ENCODE peak calls at places on chromosomes 5 and 9, in six cellular contexts. L is H1, T is GM12878, V is GM12891, E is K562, U is HepG2. M is an unnamed sample.

GRCh38 chr9:38000332-38000731 is 68.7 kb downstream of the SHB start:
- DNase-seq in L (no peak), V (no peak), E (peak), U (no peak), T (no peak), M (no peak)

GRCh38 chr5:159899067-159900049 is 16.9 kb upstream of the ADRA1B start:
- DNase-seq in T (no peak), U (no peak), E (no peak), V (no peak), L (no peak), M (no peak)

GRCh38 chr9:122988141-122988540 is 45.3 kb upstream of the GPR21 start:
- DNase-seq in E (no peak), T (no peak), U (no peak), L (no peak), V (no peak), M (no peak)

GRCh38 chr5:139684881-139685749 is 37.0 kb downstream of the CXXC5 start:
- DNase-seq in T (no peak), E (no peak), U (no peak), V (no peak), L (no peak), M (no peak)

GRCh38 chr5:52481216-52481615 is 306.5 kb upstream of the ITGA1 start:
- DNase-seq in L (no peak), U (no peak), E (no peak), V (no peak), T (no peak), M (no peak)

GRCh38 chr9:8660383-8660782 is 860.8 kb upstream of the DMAC1 start:
- DNase-seq in U (no peak), E (no peak), T (no peak), V (no peak), L (no peak), M (no peak)

GRCh38 chr5:72013741-72014703 is 93.3 kb upstream of the MAP1B start:
- DNase-seq in V (no peak), U (no peak), L (no peak), T (no peak), E (no peak), M (no peak)

GRCh38 chr5:175718401-175719108 is 60.7 kb downstream of the HRH2 start:
- DNase-seq in T (no peak), V (no peak), E (peak), U (no peak), L (no peak), M (no peak)

GRCh38 chr9:34601883-34602570 is 9.9 kb downstream of the RPP25L start:
- DNase-seq in E (no peak), U (no peak), L (no peak), T (no peak), V (no peak), M (no peak)

GRCh38 chr9:95116820-95117204 is 200.7 kb downstream of the FANCC start:
- DNase-seq in L (no peak), E (no peak), V (no peak), U (no peak), T (no peak), M (no peak)

GRCh38 chr5:117302473-117302872 is 727.9 kb upstream of the SEMA6A start:
- DNase-seq in U (no peak), V (no peak), T (no peak), L (no peak), E (no peak), M (no peak)
- TF ChIP-seq TAF1 in U (no peak), V (no peak), T (no peak), L (no peak), E (no peak), M (no peak)

DNA sequence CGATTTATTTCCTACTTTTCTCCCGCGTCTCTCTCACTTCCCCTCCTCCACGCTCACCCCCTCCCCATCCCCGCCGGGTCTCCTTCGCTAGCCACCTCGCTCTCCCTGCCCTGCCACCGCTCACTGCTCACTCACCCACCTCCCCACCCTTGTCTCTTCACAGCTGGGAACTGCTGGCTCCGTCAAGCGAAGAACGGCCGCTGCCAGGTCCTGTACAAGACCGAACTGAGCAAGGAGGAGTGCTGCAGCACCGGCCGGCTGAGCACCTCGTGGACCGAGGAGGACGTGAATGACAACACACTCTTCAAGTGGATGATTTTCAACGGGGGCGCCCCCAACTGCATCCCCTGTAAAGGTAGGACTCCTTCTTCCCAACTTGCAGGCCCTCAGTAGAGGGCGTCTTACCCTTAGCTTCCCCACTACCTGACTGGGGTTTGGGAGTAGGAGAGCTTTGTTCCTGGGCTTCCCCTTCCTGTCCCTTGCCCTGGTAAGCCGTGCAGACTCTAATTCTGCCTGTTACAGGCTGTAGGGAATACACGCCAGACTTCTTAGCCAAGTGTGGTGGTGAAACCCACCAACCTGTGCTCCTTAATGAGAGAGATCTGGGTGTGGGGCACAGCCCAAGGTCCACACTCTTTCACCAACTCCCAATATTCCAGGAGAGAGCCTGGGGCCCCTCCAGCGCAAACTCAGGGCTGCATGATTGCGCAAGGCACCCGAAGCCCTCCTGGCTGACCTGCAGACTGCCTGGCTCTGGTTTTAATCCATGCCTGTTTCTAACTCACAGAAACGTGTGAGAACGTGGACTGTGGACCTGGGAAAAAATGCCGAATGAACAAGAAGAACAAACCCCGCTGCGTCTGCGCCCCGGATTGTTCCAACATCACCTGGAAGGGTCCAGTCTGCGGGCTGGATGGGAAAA is 2.5 kb downstream of the FST start:
- DNase-seq in E (peak), L (no peak), V (no peak), U (peak), T (no peak), M (no peak)
- TF ChIP-seq POLR2A in E (no peak), L (no peak), V (no peak), U (peak), T (no peak), M (no peak)

DNA sequence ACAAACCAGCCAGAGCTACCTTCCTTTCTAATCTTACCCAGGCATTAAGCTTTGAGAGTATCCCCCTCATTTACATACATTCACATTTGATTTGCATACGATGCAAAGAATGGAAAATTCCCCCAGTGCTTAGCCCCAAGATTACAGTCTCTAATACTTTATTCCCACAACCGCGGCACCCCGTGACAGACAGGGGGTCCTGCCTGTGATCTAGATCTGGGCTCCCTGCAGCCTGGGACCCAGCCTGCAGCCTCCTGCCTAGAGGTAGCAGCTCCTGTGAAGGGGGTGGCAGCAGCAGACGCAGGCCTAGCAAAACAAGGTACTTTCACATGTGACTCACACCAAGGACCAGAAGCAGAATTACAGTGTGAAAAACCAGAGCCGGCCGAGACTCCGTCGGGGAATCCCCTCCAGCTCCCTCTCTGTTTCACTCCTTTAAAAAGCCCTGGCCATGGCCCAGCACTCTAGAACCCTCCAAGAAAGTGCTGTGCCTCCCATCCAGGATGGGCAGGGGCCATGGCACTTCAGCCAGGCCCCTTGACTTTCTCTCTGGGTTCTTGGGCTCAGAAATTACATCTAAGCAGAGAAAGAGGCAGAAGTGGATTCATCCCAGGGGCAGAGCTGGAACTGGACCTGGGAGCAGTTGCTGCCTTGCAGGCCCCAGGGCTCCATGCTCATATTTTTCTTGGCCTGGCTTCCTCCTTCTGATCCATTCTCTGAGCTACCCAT is 14.0 kb upstream of the TCF7 start:
- DNase-seq in U (no peak), T (peak), V (peak), L (no peak), E (no peak), M (peak)
- TF ChIP-seq TAF1 in U (no peak), T (peak), V (peak), L (no peak), E (no peak), M (peak)

DNA sequence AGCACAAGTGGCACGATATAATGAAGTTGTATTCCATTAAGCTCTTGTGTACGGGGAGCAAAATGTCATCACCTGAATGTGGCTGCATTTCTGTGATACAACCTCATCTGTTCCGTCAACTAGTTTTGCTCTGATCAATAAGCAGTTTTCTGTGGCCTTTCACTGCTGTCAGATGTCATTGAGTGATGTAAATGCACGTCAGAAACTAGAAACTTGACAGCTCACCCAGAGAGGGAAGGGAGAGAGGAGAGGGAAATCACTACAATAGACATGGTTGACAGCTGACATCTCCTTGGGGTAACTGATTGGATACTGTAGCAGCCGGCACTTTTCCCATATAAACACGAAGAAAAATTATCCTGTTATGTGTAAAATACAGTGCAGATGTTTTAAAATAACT is 62.7 kb downstream of the SNX24 start:
- DNase-seq in T (no peak), L (no peak), V (no peak), U (no peak), E (no peak), M (no peak)
- TF ChIP-seq POLR2A in T (no peak), L (no peak), V (no peak), U (no peak), E (no peak), M (no peak)